ENCODE peak calls at places on chromosomes 11 and 22, in eight cellular contexts. W, G, C, E, Y, Q, F and N are unnamed samples. For H3K4me1, the result is how much of the 10 kb centered on the place peaks cover.

GRCh38 chr22:46359362-46359761 is 23.8 kb downstream of the TRMU start:
- DNase-seq in W (no peak), G (no peak), C (no peak), E (no peak), Y (no peak), Q (peak), F (no peak), N (no peak)

GRCh38 chr11:69209038-69209350 is 53.3 kb downstream of the SMIM38 start:
- DNase-seq in W (no peak), G (no peak), C (no peak), E (no peak), Y (no peak), Q (peak), F (no peak), N (no peak)

GRCh38 chr11:118342503-118343161 is at the start of gene CD3D:
- DNase-seq in W (no peak), G (no peak), C (no peak), E (peak), Y (no peak), Q (no peak), F (no peak), N (no peak)

GRCh38 chr11:19931768-19932369 is 219.2 kb downstream of the NAV2 start:
- DNase-seq in W (no peak), G (no peak), C (no peak), E (no peak), Y (no peak), Q (no peak), F (no peak), N (no peak)

GRCh38 chr11:120929664-120930154 is 94.2 kb upstream of the TBCEL start:
- DNase-seq in W (peak), G (peak), C (peak), E (peak), Y (peak), Q (no peak), F (peak), N (no peak)

GRCh38 chr11:133977067-133977681 is 20.4 kb upstream of the IGSF9B start:
- DNase-seq in W (no peak), G (no peak), C (no peak), E (no peak), Y (no peak), Q (no peak), F (no peak), N (no peak)

GRCh38 chr22:49997221-49997599 is 15.4 kb downstream of the IL17REL start:
- DNase-seq in W (no peak), G (no peak), C (no peak), E (peak), Y (no peak), Q (peak), F (peak), N (no peak)

GRCh38 chr22:40326905-40327735 is 19.2 kb upstream of the ADSL start:
- DNase-seq in W (no peak), G (peak), C (no peak), E (no peak), Y (no peak), Q (no peak), F (no peak), N (no peak)

GRCh38 chr11:4467811-4468606 is 14.4 kb upstream of the OR52K1 start:
- DNase-seq in W (no peak), G (no peak), C (no peak), E (peak), Y (no peak), Q (no peak), F (no peak), N (no peak)

GRCh38 chr22:28817919-28818859 is 17.8 kb upstream of the XBP1 start:
- DNase-seq in W (peak), G (no peak), C (no peak), E (peak), Y (peak), Q (peak), F (peak), N (no peak)

GRCh38 chr11:64248578-64248977 is 1.8 kb upstream of the PPP1R14B start:
- DNase-seq in W (no peak), G (no peak), C (no peak), E (no peak), Y (no peak), Q (no peak), F (no peak), N (no peak)

GRCh38 chr11:130323452-130324448 is 9.0 kb upstream of the ZBTB44 start:
- DNase-seq in W (no peak), G (peak), C (no peak), E (no peak), Y (no peak), Q (no peak), F (no peak), N (no peak)

GRCh38 chr22:43811777-43812148 is 342 bp downstream of the EFCAB6 start:
- DNase-seq in W (no peak), G (peak), C (peak), E (no peak), Y (no peak), Q (no peak), F (peak), N (no peak)

GRCh38 chr11:108863528-108863927 is 198.7 kb downstream of the DDX10 start:
- DNase-seq in W (no peak), G (no peak), C (no peak), E (no peak), Y (no peak), Q (no peak), F (no peak), N (no peak)

GRCh38 chr11:18768472-18768901 is 23.1 kb downstream of the PTPN5 start:
- DNase-seq in W (peak), G (no peak), C (no peak), E (no peak), Y (no peak), Q (no peak), F (no peak), N (no peak)

GRCh38 chr22:50189184-50189848 is 3.6 kb downstream of the TRABD start:
- DNase-seq in W (peak), G (no peak), C (no peak), E (peak), Y (no peak), Q (peak), F (no peak), N (no peak)

GRCh38 chr22:42340695-42341383 is 70.4 kb upstream of the TCF20 start:
- DNase-seq in W (no peak), G (no peak), C (no peak), E (no peak), Y (peak), Q (no peak), F (no peak), N (no peak)

GRCh38 chr11:34633990-34634725 is 13.3 kb downstream of the EHF start:
- DNase-seq in W (peak), G (peak), C (no peak), E (no peak), Y (no peak), Q (no peak), F (no peak), N (no peak)

GRCh38 chr22:33326540-33327295 is 268.5 kb upstream of the SYN3 start:
- DNase-seq in W (peak), G (peak), C (no peak), E (no peak), Y (peak), Q (no peak), F (no peak), N (no peak)

GRCh38 chr22:46023558-46023981 is 46.6 kb upstream of the WNT7B start:
- DNase-seq in W (no peak), G (peak), C (no peak), E (peak), Y (no peak), Q (peak), F (no peak), N (no peak)

DNA sequence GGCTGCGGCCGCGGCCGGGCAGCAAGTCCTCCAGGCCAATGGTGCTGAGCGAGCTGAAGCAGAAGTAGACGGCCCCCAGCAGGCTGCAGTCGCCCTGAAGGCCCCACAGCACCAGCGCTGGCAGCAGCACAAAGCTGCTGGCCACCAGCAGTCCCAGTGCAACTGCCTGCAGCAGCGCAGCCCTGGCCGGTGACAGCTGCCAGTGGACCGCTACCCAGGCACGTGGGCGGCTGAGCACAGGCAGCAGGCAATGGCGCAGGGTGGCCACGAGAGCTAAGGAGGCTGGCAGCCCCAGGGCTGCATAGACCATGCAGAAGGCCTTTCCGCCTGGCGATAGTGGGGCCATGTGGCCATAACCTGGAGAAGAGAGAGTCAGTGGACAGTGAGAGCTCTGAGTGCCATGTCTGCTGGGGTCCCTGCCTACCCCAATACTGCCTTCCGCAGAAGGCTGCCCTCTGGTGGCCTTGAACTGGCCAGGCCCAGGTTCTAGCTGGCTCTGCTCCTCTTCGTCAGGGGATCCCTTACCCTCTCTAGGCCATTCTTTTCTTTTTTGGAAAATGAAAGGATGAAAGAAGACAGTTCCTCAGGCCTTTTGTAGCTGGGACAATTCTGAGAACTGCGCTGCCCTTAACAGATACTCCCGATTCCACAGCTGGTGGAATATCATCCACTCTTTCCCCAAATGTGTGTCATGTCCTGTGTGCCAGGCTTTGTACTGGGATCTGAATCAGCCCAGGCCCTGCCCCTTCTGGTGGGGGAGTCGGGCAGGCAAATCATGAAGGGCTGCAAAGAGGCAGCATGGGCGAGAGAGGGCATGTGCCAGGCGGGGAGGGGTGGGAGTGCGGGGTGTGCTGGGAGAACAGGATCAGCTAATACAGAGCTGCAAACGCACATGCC is 1.8 kb downstream of the KCNK7 start:
- DNase-seq in W (peak), G (peak), C (no peak), E (peak), Y (peak), Q (no peak), F (peak), N (no peak)
- H3K4me1 ChIP-seq in W (under half), G (under half), C (under half), E (under half), Y (under half), Q (under half), F (under half), N (under half)

GRCh38 chr11:26512196-26512595 is 59.9 kb downstream of the MUC15 start:
- DNase-seq in W (no peak), G (no peak), C (no peak), E (no peak), Y (no peak), Q (no peak), F (no peak), N (no peak)

GRCh38 chr11:26507229-26507628 is 64.8 kb downstream of the MUC15 start:
- DNase-seq in W (no peak), G (no peak), C (no peak), E (no peak), Y (no peak), Q (no peak), F (no peak), N (no peak)

GRCh38 chr11:26510756-26511155 is 61.3 kb downstream of the MUC15 start:
- DNase-seq in W (no peak), G (no peak), C (no peak), E (no peak), Y (no peak), Q (no peak), F (no peak), N (no peak)

GRCh38 chr11:26510201-26510600 is 61.9 kb downstream of the MUC15 start:
- DNase-seq in W (no peak), G (no peak), C (no peak), E (no peak), Y (no peak), Q (no peak), F (no peak), N (no peak)
- H3K4me1 ChIP-seq in W (under half), G (under half), C (under half), E (under half), Y (under half), Q (under half), F (under half), N (under half)

GRCh38 chr11:10505278-10506012 is 35.5 kb downstream of the RNF141 start:
- DNase-seq in W (no peak), G (peak), C (no peak), E (no peak), Y (no peak), Q (no peak), F (no peak), N (no peak)
- H3K4me1 ChIP-seq in W (under half), G (under half), C (under half), E (under half), Y (under half), Q (under half), F (under half), N (under half)

DNA sequence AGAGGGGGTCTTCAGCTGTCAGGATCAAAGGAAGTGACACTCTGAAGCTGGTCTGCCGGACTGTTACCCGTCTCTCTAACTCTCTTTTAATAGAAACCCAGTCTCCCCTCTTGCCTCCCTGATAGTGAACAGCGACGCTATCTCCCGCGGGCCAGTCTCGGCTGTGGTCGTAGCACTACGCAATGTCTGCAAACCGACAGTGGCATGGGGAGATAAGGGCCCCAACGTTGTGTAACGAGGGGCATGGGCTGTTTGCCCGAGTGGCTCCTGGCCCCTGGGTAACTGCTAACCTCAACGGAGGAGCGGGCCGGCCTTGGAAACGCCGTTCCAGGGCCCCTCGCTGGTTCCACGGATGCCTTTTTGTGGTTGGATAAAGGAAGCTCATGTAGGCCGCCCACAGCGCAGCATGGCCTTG is 23.3 kb downstream of the ZBTB16 start:
- DNase-seq in W (no peak), G (no peak), C (no peak), E (no peak), Y (peak), Q (peak), F (no peak), N (no peak)
- H3K4me1 ChIP-seq in W (under half), G (under half), C (under half), E (under half), Y (under half), Q (half or more), F (under half), N (half or more)

DNA sequence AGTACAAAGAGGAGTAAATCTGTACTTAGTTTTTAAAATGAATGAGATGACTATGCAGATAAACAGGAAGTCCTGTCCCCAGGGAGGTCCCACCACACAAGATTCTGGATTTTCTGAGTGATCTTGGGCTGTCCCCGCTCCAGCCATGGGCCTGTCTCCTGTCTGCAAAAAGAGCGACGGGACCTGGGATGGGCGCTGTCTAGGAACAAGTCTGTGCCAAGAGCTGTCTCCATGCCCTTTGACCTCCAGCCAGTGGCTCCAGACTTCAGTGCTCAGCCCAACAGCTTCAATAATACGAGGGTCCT is 6.0 kb downstream of the CSNK1E start:
- DNase-seq in W (peak), G (no peak), C (no peak), E (no peak), Y (no peak), Q (no peak), F (no peak), N (no peak)
- H3K4me1 ChIP-seq in W (half or more), G (under half), C (half or more), E (under half), Y (under half), Q (under half), F (half or more), N (half or more)

DNA sequence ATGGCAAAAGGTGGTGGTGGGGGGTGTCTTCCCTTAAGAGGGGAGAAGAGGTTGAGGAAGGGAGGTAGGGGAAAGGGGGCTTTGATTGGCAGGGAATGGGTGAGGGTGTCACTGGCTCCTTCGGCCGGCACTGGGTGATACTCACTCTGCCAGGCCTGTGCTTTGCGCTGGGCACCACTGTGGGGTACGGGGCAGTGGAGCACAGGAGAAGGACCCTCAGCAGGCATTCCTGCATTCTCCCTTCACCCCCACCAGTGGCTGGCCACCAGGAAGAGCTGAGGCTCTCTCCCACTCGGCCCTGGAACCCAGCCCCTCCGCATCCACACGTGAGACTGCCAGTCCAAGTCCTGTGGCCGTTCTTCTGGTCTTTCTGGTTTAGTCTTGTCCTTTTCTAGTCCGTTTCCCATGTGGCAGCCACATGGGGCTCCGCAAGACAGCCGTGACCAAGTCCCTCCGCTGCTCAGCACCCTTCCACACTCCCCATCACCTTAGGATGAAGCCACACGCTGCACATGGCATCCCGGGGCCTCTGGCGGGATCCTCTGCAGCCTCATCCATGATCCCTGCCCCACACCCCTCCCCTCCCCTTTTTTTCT is 8.0 kb downstream of the CAPN5 start:
- DNase-seq in W (no peak), G (no peak), C (no peak), E (no peak), Y (no peak), Q (peak), F (no peak), N (no peak)
- H3K4me1 ChIP-seq in W (under half), G (under half), C (under half), E (under half), Y (under half), Q (under half), F (half or more), N (under half)

GRCh38 chr11:128585498-128586238 is 1.7 kb downstream of the ETS1 start:
- DNase-seq in W (no peak), G (no peak), C (no peak), E (no peak), Y (no peak), Q (no peak), F (no peak), N (no peak)

GRCh38 chr11:128582496-128583366 is 4.6 kb downstream of the ETS1 start:
- DNase-seq in W (no peak), G (peak), C (peak), E (no peak), Y (peak), Q (no peak), F (peak), N (no peak)

GRCh38 chr11:128581908-128582307 is 5.5 kb downstream of the ETS1 start:
- DNase-seq in W (no peak), G (no peak), C (no peak), E (no peak), Y (no peak), Q (no peak), F (no peak), N (no peak)

GRCh38 chr11:128586689-128587088 is 669 bp downstream of the ETS1 start:
- DNase-seq in W (no peak), G (no peak), C (no peak), E (no peak), Y (no peak), Q (no peak), F (no peak), N (no peak)

GRCh38 chr11:128584253-128584652 is 3.1 kb downstream of the ETS1 start:
- DNase-seq in W (no peak), G (no peak), C (no peak), E (no peak), Y (no peak), Q (no peak), F (no peak), N (no peak)
- H3K4me1 ChIP-seq in W (under half), G (under half), C (under half), E (under half), Y (under half), Q (under half), F (under half), N (under half)